ENCODE peak calls at places on chromosomes 7 and 10, in four cellular contexts. U is heart right ventricle, M is DND-41, X is upper lobe of left lung. S is an unnamed sample.

GRCh38 chr10:13023754-13024153 is 22.2 kb upstream of the CCDC3 start:
- DNase-seq in U (no peak), M (no peak), X (no peak), S (no peak)

GRCh38 chr10:35722636-35723420 is 80.7 kb upstream of the FZD8 start:
- DNase-seq in U (no peak), M (no peak), X (no peak), S (no peak)

GRCh38 chr10:84076540-84077195 is 62.6 kb upstream of the GHITM start:
- DNase-seq in U (no peak), M (peak; percentile 21), X (no peak), S (no peak)

GRCh38 chr10:126352446-126352845 is 35.8 kb downstream of the ADAM12 start:
- DNase-seq in U (no peak), M (no peak), X (no peak), S (no peak)

GRCh38 chr7:73530800-73531199 is 8.7 kb upstream of the BAZ1B start:
- DNase-seq in U (no peak), M (no peak), X (no peak), S (no peak)

GRCh38 chr10:73553316-73553715 is 37.8 kb downstream of the USP54 start:
- DNase-seq in U (no peak), M (no peak), X (no peak), S (no peak)

GRCh38 chr7:6228865-6229264 is 43.6 kb downstream of the CYTH3 start:
- DNase-seq in U (no peak), M (no peak), X (no peak), S (no peak)

GRCh38 chr7:27964840-27965239 is 215.8 kb downstream of the JAZF1 start:
- DNase-seq in U (no peak), M (no peak), X (no peak), S (no peak)

GRCh38 chr7:8566016-8566415 is 132.6 kb downstream of the NXPH1 start:
- DNase-seq in U (no peak), M (no peak), X (no peak), S (no peak)

GRCh38 chr10:61302124-61302523 is 151.1 kb downstream of the TMEM26 start:
- DNase-seq in U (no peak), M (no peak), X (no peak), S (no peak)

GRCh38 chr7:27141591-27142561 is 1.6 kb downstream of the HOXA5 start:
- DNase-seq in U (no peak), M (no peak), X (no peak), S (peak; percentile 50)

GRCh38 chr10:123103944-123104343 is 31.8 kb upstream of the HMX3 start:
- DNase-seq in U (no peak), M (no peak), X (no peak), S (no peak)

GRCh38 chr7:140564643-140565042 is 76.0 kb downstream of the DENND2A start:
- DNase-seq in U (no peak), M (no peak), X (no peak), S (no peak)

GRCh38 chr7:11343136-11343535 is 369.5 kb downstream of the PHF14 start:
- DNase-seq in U (no peak), M (no peak), X (no peak), S (no peak)

GRCh38 chr7:124720195-124720594 is 45.4 kb downstream of the GPR37 start:
- DNase-seq in U (no peak), M (no peak), X (no peak), S (no peak)

GRCh38 chr10:101095550-101096213 is 33.9 kb downstream of the KAZALD1 start:
- DNase-seq in U (peak; percentile 55), M (peak; percentile 74), X (peak; percentile 58), S (peak; percentile 85)

GRCh38 chr7:90345548-90346319 is 782 bp upstream of the GTPBP10 start:
- DNase-seq in U (no peak), M (no peak), X (peak; percentile 40), S (no peak)

GRCh38 chr7:120033114-120033513 is 239.9 kb upstream of the KCND2 start:
- DNase-seq in U (no peak), M (no peak), X (no peak), S (no peak)

GRCh38 chr10:71840177-71840711 is 10.8 kb downstream of the PSAP start:
- DNase-seq in U (peak; percentile 58), M (peak; percentile 72), X (peak; percentile 62), S (no peak)

GRCh38 chr7:2063562-2064360 is 169.0 kb downstream of the MAD1L1 start:
- DNase-seq in U (peak; percentile 56), M (no peak), X (peak; percentile 42), S (no peak)

GRCh38 chr7:604884-605531 is 85.4 kb upstream of the PDGFA start:
- DNase-seq in U (no peak), M (no peak), X (no peak), S (no peak)

GRCh38 chr10:28991738-28992270 is 297.1 kb upstream of the LYZL1 start:
- DNase-seq in U (peak; percentile 35), M (peak; percentile 46), X (peak; percentile 34), S (no peak)

GRCh38 chr10:119817991-119818888 is 54.4 kb downstream of the MCMBP start:
- DNase-seq in U (peak; percentile 68), M (no peak), X (peak; percentile 24), S (peak; percentile 57)

GRCh38 chr10:24756283-24756682 is 32.6 kb upstream of the ARHGAP21 start:
- DNase-seq in U (no peak), M (no peak), X (no peak), S (no peak)

GRCh38 chr7:151518105-151518780 is 1.5 kb downstream of the RHEB start:
- DNase-seq in U (peak; percentile 37), M (peak; percentile 59), X (peak; percentile 64), S (peak; percentile 67)

GRCh38 chr7:30984359-30985107 is 20.8 kb downstream of the GHRHR start:
- DNase-seq in U (no peak), M (no peak), X (no peak), S (peak; percentile 45)

GRCh38 chr7:2862831-2863361 is 18.8 kb upstream of the GNA12 start:
- DNase-seq in U (no peak), M (no peak), X (no peak), S (no peak)

GRCh38 chr7:17646181-17646956 is 293.9 kb downstream of the SNX13 start:
- DNase-seq in U (no peak), M (no peak), X (no peak), S (no peak)

GRCh38 chr7:121388950-121389349 is 7.2 kb downstream of the FAM3C start:
- DNase-seq in U (no peak), M (no peak), X (no peak), S (no peak)
- H3K4me1 ChIP-seq in U (peaks cover 20% of the 10 kb centered on the region), M (peaks cover 4% of the 10 kb centered on the region), X (peaks cover 21% of the 10 kb centered on the region), S (peaks cover 37% of the 10 kb centered on the region)

GRCh38 chr7:43037531-43037930 is 74.9 kb upstream of the HECW1 start:
- DNase-seq in U (no peak), M (no peak), X (no peak), S (no peak)
- TF ChIP-seq CTCF in U (no peak), M (no peak), X (no peak), S (no peak)

DNA sequence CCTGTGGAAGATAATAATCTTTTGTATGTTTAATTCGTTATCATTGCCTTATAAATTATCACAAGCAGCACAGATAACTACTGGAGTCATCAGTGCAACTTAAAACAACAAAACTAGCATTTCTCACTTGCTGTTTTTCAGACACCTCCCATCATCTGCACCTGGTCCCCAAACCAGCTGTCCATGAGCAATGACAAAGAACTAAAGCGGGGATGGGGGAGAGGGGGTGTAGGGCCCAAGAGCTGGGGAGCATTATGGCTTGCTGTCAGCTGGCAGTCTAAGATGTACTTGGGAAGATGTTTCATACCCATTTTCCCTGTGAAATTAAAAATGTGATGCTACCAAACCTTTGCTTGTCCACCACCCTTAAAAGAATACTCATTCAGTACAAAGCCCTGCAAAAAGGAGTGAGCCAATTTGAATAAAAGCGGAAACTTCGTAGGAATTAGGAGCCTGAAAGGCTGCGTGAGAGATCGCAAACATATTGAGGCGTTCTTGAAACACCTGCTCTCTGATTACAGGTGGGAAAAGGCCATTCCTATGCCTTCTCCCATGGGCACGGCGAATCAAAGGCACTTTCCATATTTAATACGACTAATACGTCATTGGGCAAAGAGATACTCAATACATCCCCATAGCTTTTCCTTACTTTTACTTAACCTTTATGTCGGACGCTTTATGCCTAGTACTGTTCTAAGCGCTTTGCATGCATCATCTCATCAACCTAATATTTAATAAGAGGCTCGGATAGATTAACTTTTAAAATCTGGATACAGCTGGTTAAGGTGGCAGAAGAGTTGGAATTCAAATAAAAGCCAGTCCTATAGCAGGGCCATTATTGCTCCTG is 31.0 kb upstream of the KMT2E start:
- DNase-seq in U (no peak), M (no peak), X (no peak), S (no peak)
- H3K4me1 ChIP-seq in U (peaks cover 70% of the 10 kb centered on the region), M (peaks cover 47% of the 10 kb centered on the region), X (peaks cover 77% of the 10 kb centered on the region), S (peaks cover 54% of the 10 kb centered on the region)

GRCh38 chr10:5343561-5343960 is 21.2 kb upstream of the UCN3 start:
- DNase-seq in U (no peak), M (no peak), X (no peak), S (no peak)
- TF ChIP-seq CTCF in U (no peak), M (peak; percentile 26), X (peak; percentile 22), S (no peak)